ENCODE peak calls at places on chromosomes 5 and 9, in seven cellular contexts. S is SK-N-SH, Q is H1, W is HCT116, P is HepG2, R is GM12878, C is K562. Y is an unnamed sample.

GRCh38 chr9:89471390-89471789 is 26.5 kb downstream of the SEMA4D start:
- DNase-seq in S (no peak), Q (no peak), W (no peak), P (no peak), R (no peak), C (no peak), Y (no peak)

GRCh38 chr5:36228505-36228904 is 13.2 kb downstream of the NADK2 start:
- DNase-seq in S (no peak), Q (no peak), W (no peak), P (no peak), R (no peak), C (no peak), Y (no peak)

GRCh38 chr5:92653730-92654461 is 927.1 kb downstream of the NR2F1-AS1 start:
- DNase-seq in S (no peak), Q (no peak), W (no peak), P (no peak), R (no peak), C (no peak), Y (no peak)

GRCh38 chr5:171555160-171555559 is 135.7 kb downstream of the FGF18 start:
- DNase-seq in S (no peak), Q (no peak), W (no peak), P (no peak), R (no peak), C (no peak), Y (no peak)

GRCh38 chr5:149664083-149664482 is 66.0 kb upstream of the PPARGC1B start:
- DNase-seq in S (no peak), Q (no peak), W (no peak), P (no peak), R (no peak), C (no peak), Y (no peak)

GRCh38 chr9:34267660-34268059 is 61.4 kb downstream of the KIF24 start:
- DNase-seq in S (no peak), Q (no peak), W (no peak), P (no peak), R (no peak), C (no peak), Y (no peak)

GRCh38 chr5:56817306-56817986 is 2.1 kb downstream of the MAP3K1 start:
- DNase-seq in S (no peak), Q (no peak), W (no peak), P (no peak), R (no peak), C (no peak), Y (peak; percentile 50)

GRCh38 chr5:168931638-168932345 is 352.6 kb upstream of the PANK3 start:
- DNase-seq in S (no peak), Q (no peak), W (no peak), P (no peak), R (no peak), C (no peak), Y (no peak)

DNA sequence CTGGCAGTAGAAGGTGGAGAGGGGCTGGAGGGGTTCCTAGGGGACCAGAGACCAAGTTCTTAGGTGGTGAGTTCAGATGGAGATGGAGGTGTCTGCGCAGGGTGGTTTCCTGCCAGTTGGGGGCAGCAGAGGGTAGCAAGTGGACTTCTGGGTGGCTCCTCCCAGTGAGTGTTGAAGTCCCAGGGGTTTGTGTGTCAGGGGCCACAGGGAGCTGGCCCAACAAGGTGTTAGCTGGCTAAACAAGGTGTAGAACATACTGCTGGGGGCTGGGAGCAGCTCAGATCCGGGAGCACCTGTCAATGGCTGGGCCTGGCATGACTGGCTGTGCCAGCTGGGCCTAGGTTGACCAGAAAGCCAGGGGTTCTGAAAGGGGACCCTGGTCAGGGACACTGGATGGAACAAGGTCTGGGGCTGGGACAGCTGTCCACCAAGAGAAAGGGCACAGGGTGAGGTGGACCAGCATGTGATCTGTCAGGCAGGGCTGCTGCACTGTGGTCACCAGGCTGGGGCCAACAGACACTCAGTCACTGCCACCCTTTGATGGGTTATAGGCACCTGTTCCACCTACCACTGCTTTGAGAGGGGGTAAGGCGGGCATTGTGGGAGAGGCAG is 35.6 kb downstream of the DAB2IP start:
- DNase-seq in S (peak; percentile 85), Q (no peak), W (peak; percentile 43), P (peak; percentile 63), R (peak; percentile 8), C (peak; percentile 72), Y (peak; percentile 86)
- TF ChIP-seq JUND in S (no peak), Q (no peak), W (no peak), P (no peak), R (no peak), C (no peak), Y (no peak)

GRCh38 chr5:132386644-132387286 is 17.3 kb downstream of the SLC22A5 start:
- DNase-seq in S (peak; percentile 71), Q (no peak), W (peak; percentile 46), P (peak; percentile 56), R (peak; percentile 70), C (peak; percentile 72), Y (no peak)

GRCh38 chr5:132389453-132390286 is 20.2 kb downstream of the SLC22A5 start:
- DNase-seq in S (no peak), Q (no peak), W (peak; percentile 99), P (no peak), R (no peak), C (no peak), Y (peak; percentile 42)

GRCh38 chr5:132387649-132388117 is 18.2 kb downstream of the SLC22A5 start:
- DNase-seq in S (peak; percentile 21), Q (no peak), W (peak; percentile 81), P (no peak), R (no peak), C (peak; percentile 58), Y (peak; percentile 74)

GRCh38 chr5:132389051-132389331 is 19.5 kb downstream of the SLC22A5 start:
- DNase-seq in S (no peak), Q (no peak), W (no peak), P (no peak), R (no peak), C (no peak), Y (no peak)

DNA sequence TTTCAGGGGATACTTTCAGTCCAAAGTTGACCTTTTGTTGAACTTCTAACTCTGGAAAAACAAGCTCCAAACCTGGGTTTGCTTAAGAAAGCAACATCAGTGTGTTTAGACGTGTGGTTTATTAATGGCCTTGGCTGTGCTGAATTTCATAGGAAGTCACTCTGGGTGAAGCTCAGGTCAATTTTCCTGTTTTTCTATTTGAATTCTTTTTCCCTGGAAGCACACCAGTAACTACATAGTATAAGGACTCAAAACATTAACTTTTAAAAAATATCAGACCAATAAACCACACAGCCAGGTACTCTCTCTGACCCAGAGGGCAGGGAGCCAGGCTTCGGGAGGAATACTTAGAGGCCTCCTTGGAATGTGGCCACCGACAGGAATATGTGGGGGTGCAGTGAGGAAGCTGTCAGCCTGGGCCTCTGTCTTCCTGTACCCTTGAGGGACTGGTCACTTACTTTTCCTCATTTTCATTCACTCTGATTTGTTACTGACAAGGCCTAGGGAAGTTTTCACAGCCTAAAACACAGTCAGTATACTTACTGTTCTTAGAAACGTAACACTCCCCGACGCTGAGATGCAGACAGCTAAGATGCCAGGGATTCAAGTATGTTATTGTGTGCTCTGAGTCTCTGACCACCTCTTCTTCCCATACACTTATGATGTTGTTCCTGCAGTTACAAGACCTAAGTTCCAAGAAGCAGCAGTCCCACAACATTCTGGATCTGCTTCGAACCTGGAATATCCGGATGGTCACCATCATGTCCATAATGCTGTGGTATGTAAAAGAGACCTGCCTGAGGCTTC is 18.9 kb downstream of the SLC22A5 start:
- DNase-seq in S (no peak), Q (no peak), W (no peak), P (no peak), R (no peak), C (no peak), Y (peak; percentile 73)
- TF ChIP-seq JUND in S (no peak), Q (no peak), W (no peak), P (no peak), R (no peak), C (no peak), Y (no peak)

DNA sequence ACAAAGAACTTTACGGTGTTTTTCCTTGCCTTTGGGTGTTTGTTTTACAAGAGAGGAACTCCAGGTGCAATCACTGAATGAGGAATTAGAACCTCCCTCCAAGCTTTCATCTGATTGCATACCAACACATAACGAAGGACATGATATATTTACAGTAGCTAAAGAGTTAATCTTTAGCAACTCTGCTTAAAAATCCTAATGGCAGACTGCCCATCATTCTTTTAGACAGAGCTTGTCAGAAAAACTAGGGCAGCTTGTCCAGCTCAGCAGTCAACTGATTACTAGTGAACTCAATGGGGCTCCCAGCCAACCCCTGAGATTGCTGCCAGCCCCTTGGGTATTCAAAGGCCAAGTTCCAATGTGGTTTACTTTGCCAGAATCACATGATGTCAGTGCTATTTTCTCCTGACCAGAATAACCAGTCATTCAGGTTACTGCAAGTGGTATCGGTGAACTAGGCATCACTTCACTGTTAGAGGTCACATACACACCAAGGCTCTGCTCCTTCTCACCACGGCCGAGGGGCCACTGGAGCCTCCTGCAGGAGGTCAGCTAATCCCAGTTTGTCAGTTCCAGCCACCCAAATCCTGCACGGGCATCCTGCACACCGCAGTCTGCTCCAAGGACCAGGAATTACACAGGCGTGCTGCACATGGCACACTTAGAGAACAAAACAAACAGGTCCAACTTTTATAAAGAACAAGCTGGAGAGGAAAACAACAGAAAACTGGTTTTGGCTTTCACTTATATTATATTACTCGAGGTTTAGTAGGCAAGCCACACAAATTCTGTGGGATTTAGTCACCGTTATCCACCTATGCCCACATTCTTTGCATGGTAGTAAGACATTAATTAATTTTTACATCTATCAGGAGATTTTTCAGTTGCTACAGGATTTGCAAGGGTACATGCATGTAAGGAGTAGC is 62.5 kb downstream of the NFIB start:
- DNase-seq in S (no peak), Q (no peak), W (peak; percentile 7), P (peak; percentile 50), R (peak; percentile 3), C (no peak), Y (peak; percentile 2)
- TF ChIP-seq JUND in S (peak; percentile 34), Q (no peak), W (peak; percentile 22), P (no peak), R (no peak), C (no peak), Y (peak; percentile 25)

DNA sequence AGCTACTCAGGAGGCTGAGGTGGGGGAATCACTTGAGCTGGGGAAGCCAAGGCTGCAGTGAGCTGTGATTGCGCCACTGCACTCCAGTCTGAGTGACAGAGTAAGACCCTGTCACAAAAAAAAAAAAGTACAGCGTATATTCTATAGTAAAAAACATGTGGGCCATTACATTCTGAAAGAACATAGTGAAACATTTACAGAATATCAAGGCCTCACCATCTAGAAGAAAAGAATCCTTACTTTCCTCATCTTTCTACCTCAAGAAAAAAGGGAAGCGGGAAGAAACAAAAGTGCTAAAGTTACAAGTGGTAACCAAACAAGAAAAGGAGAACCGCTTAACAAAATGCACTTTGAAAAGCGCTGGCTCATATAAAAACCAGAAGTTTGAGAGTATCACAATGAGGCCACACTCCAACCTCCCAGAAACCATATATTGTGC is 5.7 kb upstream of the SYK start:
- DNase-seq in S (no peak), Q (no peak), W (no peak), P (no peak), R (no peak), C (no peak), Y (no peak)
- TF ChIP-seq JUND in S (no peak), Q (no peak), W (no peak), P (no peak), R (no peak), C (no peak), Y (no peak)

DNA sequence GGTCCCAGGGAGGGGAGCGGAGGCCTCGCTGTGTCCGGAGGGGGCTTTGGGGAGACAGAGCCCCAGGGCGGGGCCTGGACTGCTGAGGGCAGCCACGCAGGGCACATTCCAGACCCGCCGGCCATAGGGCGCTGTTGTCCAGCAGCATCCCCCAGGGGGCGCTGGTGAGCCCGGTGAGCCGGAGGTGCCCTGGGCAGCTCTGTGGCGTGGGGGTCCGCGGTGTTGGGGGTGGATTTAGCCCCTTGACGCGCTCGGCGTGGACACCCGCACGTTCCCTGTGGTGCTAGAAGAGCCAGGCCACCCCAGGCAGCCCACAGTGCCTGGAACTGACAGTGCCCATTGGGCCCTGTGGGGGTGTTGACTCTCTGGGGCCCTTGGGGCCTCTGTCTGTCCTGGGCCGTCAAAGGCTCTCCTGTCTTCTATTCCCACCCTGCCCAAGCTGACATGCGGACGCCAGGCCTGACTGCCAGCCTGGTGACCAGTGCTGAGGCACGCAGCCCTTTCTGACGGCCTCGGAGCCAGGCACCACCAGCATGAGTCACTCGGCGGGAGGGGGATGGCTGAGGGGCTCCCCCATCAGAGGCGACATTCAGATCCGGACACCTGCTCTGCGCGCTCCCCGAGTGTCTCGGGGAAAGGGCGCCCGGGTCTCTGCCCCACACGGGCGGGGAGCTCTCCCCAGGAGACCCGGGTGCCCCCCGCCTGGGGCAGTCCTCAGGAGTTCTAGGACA is 23.9 kb downstream of the TPPP start:
- DNase-seq in S (peak; percentile 71), Q (no peak), W (no peak), P (peak; percentile 20), R (no peak), C (peak; percentile 71), Y (no peak)
- TF ChIP-seq JUND in S (no peak), Q (no peak), W (no peak), P (no peak), R (no peak), C (no peak), Y (no peak)